ENCODE peak calls at places on chromosomes 11 and 22, in five cellular contexts. V, U, P, Q and N are unnamed samples.

GRCh38 chr11:32297629-32298028 is 137.7 kb downstream of the WT1 start:
- DNase-seq in U (peak), V (no peak), P (peak), Q (no peak), N (peak)

GRCh38 chr22:42388130-42388797 is 43.9 kb downstream of the NFAM1 start:
- DNase-seq in P (peak), U (peak), V (no peak), Q (peak), N (no peak)

GRCh38 chr11:110897035-110897434 is 184.8 kb upstream of the ARHGAP20 start:
- DNase-seq in U (peak), V (no peak), P (no peak), Q (no peak), N (no peak)

GRCh38 chr22:20650294-20651207 is 123.4 kb upstream of the SERPIND1 start:
- DNase-seq in Q (no peak), V (no peak), P (no peak), U (no peak), N (no peak)

GRCh38 chr22:27991586-27992293 is 72.7 kb upstream of the PITPNB start:
- DNase-seq in Q (no peak), U (no peak), P (no peak), V (no peak), N (no peak)

GRCh38 chr22:22129387-22129786 is 115.2 kb upstream of the VPREB1 start:
- DNase-seq in Q (no peak), U (no peak), V (no peak), P (no peak), N (no peak)

GRCh38 chr11:58640386-58641023 is 18.0 kb downstream of the CNTF start:
- DNase-seq in V (no peak), P (no peak), Q (no peak), U (no peak), N (no peak)

GRCh38 chr11:13777341-13777985 is 109.0 kb downstream of the FAR1 start:
- DNase-seq in P (no peak), U (no peak), V (no peak), Q (no peak), N (no peak)

GRCh38 chr22:41288245-41288946 is 2.4 kb upstream of the RANGAP1 start:
- DNase-seq in V (no peak), Q (peak), U (peak), P (peak), N (peak)

GRCh38 chr11:57410287-57410686 is 16.6 kb downstream of the SLC43A3 start:
- DNase-seq in U (peak), Q (no peak), P (no peak), V (no peak), N (no peak)

GRCh38 chr11:1931326-1931725 is 11.8 kb downstream of the TNNT3 start:
- DNase-seq in P (no peak), V (no peak), U (no peak), Q (no peak), N (no peak)

GRCh38 chr11:45083544-45084087 is 62.8 kb upstream of the PRDM11 start:
- DNase-seq in P (peak), U (no peak), V (no peak), Q (no peak), N (no peak)

GRCh38 chr11:29518389-29519174 is 498.2 kb downstream of the KCNA4 start:
- DNase-seq in V (no peak), U (no peak), Q (no peak), P (peak), N (no peak)

GRCh38 chr11:46705070-46705688 is 4.3 kb downstream of the ZNF408 start:
- DNase-seq in P (no peak), Q (no peak), V (no peak), U (no peak), N (no peak)

GRCh38 chr11:61195016-61195695 is 8.2 kb upstream of the PGA3 start:
- DNase-seq in P (no peak), U (no peak), Q (no peak), V (no peak), N (no peak)

GRCh38 chr11:27740362-27741024 is 40.2 kb upstream of the BDNF start:
- DNase-seq in P (no peak), U (no peak), Q (no peak), V (no peak), N (no peak)

GRCh38 chr11:125364085-125364822 is 131.8 kb downstream of the FEZ1 start:
- DNase-seq in Q (no peak), P (no peak), U (no peak), V (no peak), N (peak)

GRCh38 chr11:103800406-103801114 is 235.9 kb upstream of the DDI1 start:
- DNase-seq in U (peak), P (no peak), Q (no peak), V (no peak), N (no peak)

GRCh38 chr11:1014276-1014675 is 22.2 kb downstream of the MUC6 start:
- DNase-seq in V (no peak), U (no peak), Q (no peak), P (no peak), N (no peak)

GRCh38 chr22:43094085-43094484 is 4.9 kb upstream of the TTLL1 start:
- DNase-seq in V (no peak), Q (peak), P (peak), U (no peak), N (no peak)

GRCh38 chr11:76939219-76939631 is 78.5 kb downstream of the ACER3 start:
- DNase-seq in U (no peak), Q (no peak), P (peak), V (no peak), N (peak)

GRCh38 chr22:26979294-26979693 is 321.9 kb downstream of the MIAT start:
- DNase-seq in V (no peak), U (peak), P (no peak), Q (no peak), N (no peak)

GRCh38 chr11:75072582-75072981 is 24.1 kb downstream of the OR2AT4 start:
- DNase-seq in U (no peak), P (peak), Q (no peak), V (no peak), N (no peak)

GRCh38 chr11:33015621-33016551 is at the start of gene DEPDC7:
- DNase-seq in V (peak), P (peak), Q (peak), U (peak), N (peak)

GRCh38 chr11:1453611-1454386 is 32.8 kb downstream of the MOB2 start:
- DNase-seq in U (no peak), Q (no peak), P (peak), V (peak), N (no peak)

GRCh38 chr11:43928721-43929120 is 13.7 kb upstream of the C11orf96 start:
- DNase-seq in Q (no peak), P (no peak), U (no peak), V (no peak), N (no peak)

GRCh38 chr11:107733518-107733917 is 21.7 kb upstream of the SLN start:
- DNase-seq in V (no peak), P (peak), U (peak), Q (no peak), N (no peak)